ENCODE peak calls at places on chromosomes 5 and 9, in eight cellular contexts. N, Y, E, T, J, L, D and V are unnamed samples.

GRCh38 chr9:133203506-133204075 is 5.5 kb downstream of the OBP2B start:
- DNase-seq in N (no peak), Y (no peak), E (no peak), T (no peak), J (no peak), L (no peak), D (no peak), V (no peak)

GRCh38 chr9:129557192-129558036 is 63.5 kb downstream of the C9orf50 start:
- DNase-seq in N (peak), Y (peak), E (no peak), T (peak), J (peak), L (no peak), D (no peak), V (no peak)

GRCh38 chr5:172770675-172771438 is at the start of gene DUSP1:
- DNase-seq in N (peak), Y (peak), E (peak), T (peak), J (peak), L (peak), D (peak), V (peak)

GRCh38 chr9:121503443-121503842 is 3.8 kb upstream of the GGTA1 start:
- DNase-seq in N (no peak), Y (no peak), E (no peak), T (no peak), J (peak), L (no peak), D (peak), V (no peak)

GRCh38 chr9:98374385-98375051 is 119.1 kb upstream of the TBC1D2 start:
- DNase-seq in N (no peak), Y (peak), E (no peak), T (peak), J (peak), L (peak), D (no peak), V (no peak)

GRCh38 chr5:84602371-84602771 is 217.7 kb upstream of the EDIL3 start:
- DNase-seq in N (no peak), Y (no peak), E (no peak), T (no peak), J (peak), L (no peak), D (no peak), V (no peak)

GRCh38 chr5:76104027-76104426 is 20.8 kb downstream of the SV2C start:
- DNase-seq in N (peak), Y (no peak), E (no peak), T (peak), J (peak), L (no peak), D (no peak), V (no peak)

GRCh38 chr5:123505633-123506032 is 6.3 kb upstream of the CSNK1G3 start:
- DNase-seq in N (no peak), Y (no peak), E (no peak), T (peak), J (no peak), L (no peak), D (no peak), V (no peak)

GRCh38 chr5:112156211-112156610 is 262.9 kb downstream of the EPB41L4A start:
- DNase-seq in N (no peak), Y (no peak), E (no peak), T (no peak), J (no peak), L (no peak), D (no peak), V (no peak)

GRCh38 chr5:154610321-154611154 is 132.5 kb upstream of the HAND1 start:
- DNase-seq in N (peak), Y (peak), E (peak), T (peak), J (peak), L (peak), D (peak), V (peak)

GRCh38 chr9:136614372-136614922 is 48.3 kb upstream of the EGFL7 start:
- DNase-seq in N (no peak), Y (no peak), E (no peak), T (no peak), J (peak), L (peak), D (no peak), V (no peak)

GRCh38 chr5:65012411-65012972 is 243.8 kb downstream of the CWC27 start:
- DNase-seq in N (no peak), Y (no peak), E (no peak), T (no peak), J (peak), L (no peak), D (no peak), V (no peak)

GRCh38 chr5:155786108-155786507 is 540.9 kb upstream of the SGCD start:
- DNase-seq in N (no peak), Y (no peak), E (no peak), T (no peak), J (no peak), L (no peak), D (no peak), V (no peak)

GRCh38 chr9:136011703-136012496 is 50.7 kb upstream of the UBAC1 start:
- DNase-seq in N (no peak), Y (no peak), E (peak), T (peak), J (peak), L (no peak), D (peak), V (no peak)

GRCh38 chr5:2836133-2836532 is 84.7 kb upstream of the IRX2 start:
- DNase-seq in N (no peak), Y (no peak), E (no peak), T (no peak), J (no peak), L (no peak), D (no peak), V (no peak)

GRCh38 chr9:126411225-126411947 is 84.8 kb downstream of the MVB12B start:
- DNase-seq in N (no peak), Y (no peak), E (no peak), T (no peak), J (peak), L (no peak), D (no peak), V (peak)

GRCh38 chr5:174231961-174232487 is 186.5 kb downstream of the NSG2 start:
- DNase-seq in N (no peak), Y (no peak), E (no peak), T (peak), J (no peak), L (no peak), D (no peak), V (no peak)

GRCh38 chr5:5369051-5369450 is 53.4 kb upstream of the ICE1 start:
- DNase-seq in N (no peak), Y (no peak), E (no peak), T (no peak), J (no peak), L (no peak), D (peak), V (no peak)

GRCh38 chr5:123429993-123430392 is 6.8 kb upstream of the CEP120 start:
- DNase-seq in N (no peak), Y (no peak), E (no peak), T (no peak), J (peak), L (no peak), D (no peak), V (peak)

GRCh38 chr5:52734557-52734956 is 53.2 kb upstream of the ITGA1 start:
- DNase-seq in N (no peak), Y (no peak), E (no peak), T (no peak), J (no peak), L (no peak), D (no peak), V (no peak)

GRCh38 chr5:136212252-136212721 is 19.3 kb upstream of the SMIM32 start:
- DNase-seq in N (peak), Y (no peak), E (peak), T (peak), J (peak), L (peak), D (peak), V (peak)

GRCh38 chr5:27854243-27854852 is 816.0 kb upstream of the CDH9 start:
- DNase-seq in N (no peak), Y (no peak), E (no peak), T (no peak), J (no peak), L (no peak), D (no peak), V (no peak)

GRCh38 chr9:37039065-37039464 is 5.0 kb upstream of the PAX5 start:
- DNase-seq in N (no peak), Y (no peak), E (no peak), T (no peak), J (no peak), L (no peak), D (no peak), V (no peak)

GRCh38 chr5:16727937-16728336 is 111.1 kb upstream of the RETREG1 start:
- DNase-seq in N (no peak), Y (no peak), E (peak), T (peak), J (peak), L (no peak), D (peak), V (no peak)

GRCh38 chr9:115262477-115262876 is 144.5 kb upstream of the TNC start:
- DNase-seq in N (no peak), Y (no peak), E (no peak), T (peak), J (peak), L (no peak), D (peak), V (no peak)